ENCODE peak calls at places on chromosomes 3 and 15, in ten cellular contexts. A is IMR-90, V is uterus, M is ovary, L is K562, X is adrenal gland, Q is HepG2, Y is HCT116, K is A549, E is H1. F is an unnamed sample.
A peak's percentile ranks its signal among the peaks of the same experiment; 100 is the strongest.

GRCh38 chr3:30577788-30578187 is 28.6 kb upstream of the TGFBR2 start:
- DNase-seq in A (no peak), V (no peak), M (no peak), L (no peak), X (no peak), Q (no peak), Y (no peak), K (no peak), E (no peak), F (peak; percentile 4)

GRCh38 chr3:158313344-158313927 is 203.5 kb downstream of the RSRC1 start:
- DNase-seq in A (peak; percentile 7), V (no peak), M (no peak), L (peak; percentile 9), X (no peak), Q (peak; percentile 31), Y (peak; percentile 39), K (peak; percentile 60), E (no peak), F (peak; percentile 51)

GRCh38 chr15:88658070-88658965 is 19.5 kb downstream of the ISG20 start:
- DNase-seq in A (no peak), V (no peak), M (no peak), L (no peak), X (no peak), Q (no peak), Y (no peak), K (no peak), E (no peak), F (no peak)

GRCh38 chr15:82165948-82166376 is 96.6 kb downstream of the EFL1 start:
- DNase-seq in A (peak; percentile 70), V (no peak), M (no peak), L (no peak), X (no peak), Q (no peak), Y (no peak), K (no peak), E (no peak), F (no peak)

GRCh38 chr15:45572627-45573026 is 14.6 kb upstream of the BLOC1S6 start:
- DNase-seq in A (no peak), V (no peak), M (no peak), L (no peak), X (no peak), Q (no peak), Y (no peak), K (no peak), E (no peak), F (peak; percentile 43)

GRCh38 chr3:79767194-79767952 is 425 bp downstream of the ROBO1 start:
- DNase-seq in A (no peak), V (no peak), M (no peak), L (no peak), X (no peak), Q (no peak), Y (no peak), K (no peak), E (peak; percentile 54), F (no peak)

GRCh38 chr3:103600844-103601243 is 1166.0 kb downstream of the ZPLD1 start:
- DNase-seq in A (no peak), V (no peak), M (no peak), L (no peak), X (no peak), Q (no peak), Y (no peak), K (no peak), E (no peak), F (no peak)

GRCh38 chr15:93314245-93314644 is 225.2 kb upstream of the RGMA start:
- DNase-seq in A (no peak), V (no peak), M (no peak), L (no peak), X (no peak), Q (no peak), Y (no peak), K (no peak), E (no peak), F (no peak)

GRCh38 chr3:69082805-69083204 is 1.9 kb upstream of the ARL6IP5 start:
- DNase-seq in A (peak; percentile 83), V (no peak), M (no peak), L (no peak), X (peak; percentile 59), Q (no peak), Y (no peak), K (peak; percentile 43), E (no peak), F (peak; percentile 91)

GRCh38 chr3:69085543-69086132 is 901 bp downstream of the ARL6IP5 start:
- DNase-seq in A (no peak), V (peak; percentile 31), M (peak; percentile 20), L (peak; percentile 31), X (peak; percentile 37), Q (no peak), Y (no peak), K (no peak), E (no peak), F (peak; percentile 45)

GRCh38 chr3:69086133-69086722 is 1.5 kb downstream of the ARL6IP5 start:
- DNase-seq in A (peak; percentile 92), V (peak; percentile 83), M (peak; percentile 87), L (no peak), X (peak; percentile 94), Q (peak; percentile 41), Y (peak; percentile 72), K (peak; percentile 84), E (no peak), F (peak; percentile 85)

GRCh38 chr3:69084326-69084667 is 440 bp upstream of the ARL6IP5 start:
- DNase-seq in A (peak; percentile 85), V (no peak), M (no peak), L (no peak), X (no peak), Q (peak; percentile 42), Y (no peak), K (no peak), E (no peak), F (no peak)

DNA sequence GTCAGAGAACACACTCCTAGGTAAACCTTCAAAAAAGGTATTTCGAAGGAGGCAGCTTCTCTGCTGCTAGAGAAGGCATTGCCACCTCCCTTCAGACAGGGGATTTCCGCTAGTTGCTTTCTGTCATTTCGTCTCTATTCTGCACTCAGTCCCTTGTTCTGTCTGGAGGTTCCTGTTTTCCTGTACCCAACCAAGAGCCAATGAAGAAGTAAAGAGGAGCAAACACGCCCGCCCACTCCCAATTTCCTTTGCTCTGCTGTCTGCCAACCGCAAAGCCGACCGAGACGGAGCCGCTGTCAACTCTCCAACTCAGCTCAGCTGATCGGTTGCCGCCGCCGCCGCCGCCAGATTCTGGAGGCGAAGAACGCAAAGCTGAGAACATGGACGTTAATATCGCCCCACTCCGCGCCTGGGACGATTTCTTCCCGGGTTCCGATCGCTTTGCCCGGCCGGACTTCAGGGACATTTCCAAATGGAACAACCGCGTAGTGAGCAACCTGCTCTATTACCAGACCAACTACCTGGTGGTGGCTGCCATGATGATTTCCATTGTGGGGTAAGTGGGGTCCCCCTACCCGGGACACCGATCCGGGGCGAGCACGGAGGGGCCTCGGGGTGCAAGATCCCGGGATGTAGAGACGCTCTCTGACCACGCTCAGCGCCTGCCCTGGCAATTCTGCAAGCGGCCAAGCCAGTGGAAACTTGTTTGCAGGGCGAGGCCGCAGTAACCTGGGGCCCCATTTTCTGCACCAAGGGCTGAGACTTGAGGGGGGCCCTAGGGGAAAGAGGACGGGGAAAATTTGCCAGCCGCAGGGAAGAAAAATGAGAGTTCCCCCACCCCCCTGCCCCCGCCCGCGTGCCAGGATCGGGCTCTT is at the start of gene ARL6IP5:
- DNase-seq in A (peak; percentile 93), V (peak; percentile 91), M (peak; percentile 90), L (peak; percentile 53), X (peak; percentile 95), Q (peak; percentile 78), Y (peak; percentile 87), K (peak; percentile 90), E (peak; percentile 90), F (peak; percentile 97)
- TF ChIP-seq POLR2A in A (no peak), V (peak; percentile 61), M (no peak), L (peak; percentile 49), X (peak; percentile 33), Q (peak; percentile 33), Y (no peak), K (no peak), E (no peak), F (peak; percentile 32)

GRCh38 chr3:38696034-38696433 is 46.5 kb upstream of the SCN5A start:
- DNase-seq in A (no peak), V (no peak), M (no peak), L (no peak), X (no peak), Q (no peak), Y (no peak), K (no peak), E (no peak), F (no peak)
- TF ChIP-seq CTCF in A (no peak), V (no peak), M (no peak), L (no peak), X (no peak), Q (no peak), Y (no peak), K (no peak), E (no peak), F (no peak)

GRCh38 chr3:42014949-42015533 is 53.1 kb upstream of the ULK4 start:
- DNase-seq in A (no peak), V (peak; percentile 37), M (no peak), L (no peak), X (peak; percentile 59), Q (peak; percentile 85), Y (no peak), K (no peak), E (no peak), F (peak; percentile 91)

GRCh38 chr3:42014443-42014945 is 52.6 kb upstream of the ULK4 start:
- DNase-seq in A (no peak), V (no peak), M (no peak), L (no peak), X (peak; percentile 24), Q (no peak), Y (no peak), K (no peak), E (no peak), F (peak; percentile 73)

GRCh38 chr3:42012935-42013651 is 51.2 kb upstream of the ULK4 start:
- DNase-seq in A (peak; percentile 51), V (peak; percentile 65), M (peak; percentile 62), L (no peak), X (peak; percentile 53), Q (peak; percentile 37), Y (peak; percentile 18), K (peak; percentile 50), E (peak; percentile 72), F (peak; percentile 95)

GRCh38 chr3:42012378-42012934 is 50.6 kb upstream of the ULK4 start:
- DNase-seq in A (no peak), V (no peak), M (no peak), L (no peak), X (no peak), Q (no peak), Y (no peak), K (no peak), E (no peak), F (no peak)

DNA sequence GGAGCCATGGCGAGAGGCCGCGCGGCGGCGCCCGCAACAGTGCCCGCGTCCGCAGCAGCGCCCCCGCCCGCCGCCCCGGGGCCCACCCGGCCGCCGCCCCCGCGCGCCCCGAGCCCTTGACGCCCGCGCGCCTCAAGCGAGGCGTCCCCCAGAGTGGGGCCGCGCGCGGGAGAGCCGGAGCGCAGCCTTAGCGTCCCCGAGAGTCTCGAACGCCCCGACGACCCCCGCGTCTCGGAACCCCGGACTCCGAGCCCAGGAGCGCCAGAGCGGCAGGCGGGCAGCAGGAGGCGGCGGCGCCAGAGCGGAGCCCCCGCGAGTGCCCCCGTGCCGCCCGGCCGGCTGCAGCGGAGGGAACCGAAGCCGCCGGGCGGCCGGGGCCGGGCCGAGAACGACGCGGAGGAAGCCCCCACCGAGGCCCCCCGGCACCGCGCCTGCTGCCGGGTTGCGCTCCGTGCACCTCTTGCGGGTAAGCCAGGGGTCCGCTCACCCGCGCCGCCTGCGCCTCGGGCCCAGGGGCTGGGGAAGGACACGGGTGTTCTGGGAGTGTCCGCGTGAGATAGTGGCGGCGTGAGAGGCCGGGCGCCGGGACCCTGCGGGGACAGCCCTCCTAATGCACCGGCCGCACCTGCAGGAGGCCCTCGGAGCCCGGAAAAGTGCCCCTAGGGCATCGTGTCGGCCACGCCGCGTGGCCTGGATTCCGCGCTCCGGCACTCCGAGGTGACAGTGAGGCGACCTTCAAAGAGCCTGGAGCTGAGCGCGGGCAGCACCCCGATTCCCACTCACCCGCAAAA is 51.9 kb upstream of the ULK4 start:
- DNase-seq in A (no peak), V (peak; percentile 35), M (peak; percentile 28), L (peak; percentile 96), X (peak; percentile 39), Q (no peak), Y (no peak), K (no peak), E (peak; percentile 62), F (peak; percentile 52)
- TF ChIP-seq POLR2A in A (no peak), V (peak; percentile 46), M (peak; percentile 25), L (peak; percentile 22), X (no peak), Q (peak; percentile 70), Y (peak; percentile 25), K (no peak), E (peak; percentile 23), F (peak; percentile 38)

DNA sequence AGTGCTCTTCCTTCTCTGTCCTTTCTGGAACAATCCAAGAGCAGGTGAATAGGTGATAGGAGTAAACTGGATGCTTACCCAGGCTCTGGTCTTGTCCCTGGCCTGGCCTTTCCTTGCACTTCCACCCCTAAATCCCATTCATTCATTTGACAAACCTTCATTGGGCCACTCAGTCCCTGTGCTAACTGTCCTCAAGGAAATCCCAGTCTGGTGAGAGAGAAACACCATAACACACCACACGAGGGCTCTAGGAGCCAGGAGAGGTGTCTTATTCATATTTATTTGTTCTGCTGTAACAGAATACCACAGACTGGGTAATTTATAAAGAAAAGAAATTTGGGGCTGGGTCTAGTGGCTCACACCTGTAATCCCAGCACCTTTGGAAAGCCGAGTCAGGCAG is 22.8 kb downstream of the EFCC1 start:
- DNase-seq in A (peak; percentile 28), V (no peak), M (no peak), L (no peak), X (no peak), Q (no peak), Y (no peak), K (peak; percentile 38), E (no peak), F (peak; percentile 39)
- TF ChIP-seq CTCF in A (peak; percentile 33), V (no peak), M (no peak), L (peak; percentile 28), X (no peak), Q (peak; percentile 55), Y (peak; percentile 36), K (peak; percentile 22), E (no peak), F (peak; percentile 6)